ENCODE peak calls at places on chromosomes 16 and 17, in five cellular contexts. P is GM04504, C is choroid plexus epithelial cell, J is suprapubic skin, I is NCI-H2081. W is an unnamed sample.

GRCh38 chr17:65230040-65230439 is 92.9 kb downstream of the RGS9 start:
- DNase-seq in P (no peak), I (no peak), J (no peak), C (no peak), W (no peak)

GRCh38 chr16:57601801-57602478 is 26.5 kb upstream of the ADGRG1 start:
- DNase-seq in I (peak), J (no peak), C (peak), P (no peak), W (no peak)

GRCh38 chr17:15019158-15019557 is 246.0 kb downstream of the PMP22 start:
- DNase-seq in I (no peak), C (no peak), P (no peak), J (no peak), W (no peak)

GRCh38 chr16:47072158-47072557 is 71.6 kb downstream of the NETO2 start:
- DNase-seq in C (no peak), J (no peak), P (no peak), I (no peak), W (no peak)

GRCh38 chr17:64491034-64491860 is 5.6 kb downstream of the POLG2 start:
- DNase-seq in P (no peak), J (no peak), I (no peak), C (peak), W (peak)

GRCh38 chr17:19369107-19369778 is 6.7 kb upstream of the B9D1 start:
- DNase-seq in I (no peak), J (peak), P (no peak), C (no peak), W (no peak)

GRCh38 chr17:51640108-51640622 is 379.8 kb downstream of the UTP18 start:
- DNase-seq in P (no peak), I (peak), J (no peak), C (peak), W (no peak)

GRCh38 chr17:42754782-42755181 is 6.2 kb upstream of the RAMP2 start:
- DNase-seq in J (peak), I (no peak), C (peak), P (no peak), W (peak)

GRCh38 chr16:56102159-56102798 is 89.0 kb upstream of the GNAO1 start:
- DNase-seq in C (no peak), J (no peak), I (no peak), P (no peak), W (peak)

GRCh38 chr17:79196913-79197312 is 122.3 kb downstream of the ENGASE start:
- DNase-seq in C (no peak), P (no peak), J (no peak), I (no peak), W (no peak)

GRCh38 chr16:6964679-6965078 is 368.0 kb upstream of the RBFOX1 start:
- DNase-seq in I (no peak), C (no peak), P (no peak), J (no peak), W (no peak)

GRCh38 chr16:57600048-57600835 is 28.2 kb upstream of the ADGRG1 start:
- DNase-seq in C (peak), J (no peak), I (peak), P (no peak), W (no peak)

GRCh38 chr17:8103549-8103948 is 14.8 kb downstream of the ALOXE3 start:
- DNase-seq in I (no peak), P (no peak), C (no peak), J (no peak), W (no peak)

GRCh38 chr17:42748906-42749798 is 4.3 kb upstream of the EZH1 start:
- DNase-seq in J (no peak), I (no peak), C (no peak), P (no peak), W (peak)

GRCh38 chr16:86755571-86756006 is 177.2 kb downstream of the FOXL1 start:
- DNase-seq in P (no peak), J (no peak), I (no peak), C (no peak), W (no peak)